ENCODE peak calls at places on chromosomes 13 and 19, in five cellular contexts. E is GM04504; H is HEK293T; U is iPS-NIHi11; W is activated CD8-positive, alpha-beta memory T cell treated with anti-CD3 and anti-CD28 coated beads for 1 hour. P is an unnamed sample.

GRCh38 chr13:29786698-29787097 is 63.7 kb downstream of the UBL3 start:
- DNase-seq in E (no peak), H (no peak), U (no peak), W (no peak), P (no peak)

GRCh38 chr19:45140144-45140503 is 20.7 kb downstream of the NKPD1 start:
- DNase-seq in E (no peak), H (no peak), U (no peak), W (no peak), P (no peak)

GRCh38 chr13:102679449-102680132 is 15.3 kb downstream of the METTL21C start:
- DNase-seq in E (no peak), H (no peak), U (no peak), W (no peak), P (no peak)

GRCh38 chr19:10270616-10271394 is at the start of gene ICAM1:
- DNase-seq in E (no peak), H (no peak), U (peak), W (peak), P (peak)

GRCh38 chr13:111258637-111259036 is 61.8 kb upstream of the TEX29 start:
- DNase-seq in E (no peak), H (no peak), U (no peak), W (no peak), P (no peak)

GRCh38 chr13:24208314-24208713 is 47.8 kb downstream of the SPATA13 start:
- DNase-seq in E (peak), H (no peak), U (no peak), W (no peak), P (no peak)

GRCh38 chr13:20439261-20439660 is 86.4 kb downstream of the CRYL1 start:
- DNase-seq in E (no peak), H (no peak), U (no peak), W (no peak), P (no peak)

GRCh38 chr19:16938211-16938610 is 49.4 kb downstream of the F2RL3 start:
- DNase-seq in E (no peak), H (no peak), U (no peak), W (no peak), P (no peak)

GRCh38 chr13:93805736-93806135 is 579.1 kb downstream of the GPC6 start:
- DNase-seq in E (no peak), H (no peak), U (no peak), W (no peak), P (peak)

GRCh38 chr13:61036715-61037114 is 378.9 kb downstream of the PCDH20 start:
- DNase-seq in E (no peak), H (no peak), U (no peak), W (no peak), P (no peak)

GRCh38 chr13:95269756-95270155 is 31.5 kb downstream of the ABCC4 start:
- DNase-seq in E (no peak), H (no peak), U (no peak), W (no peak), P (no peak)

GRCh38 chr13:93118081-93118615 is 108.5 kb upstream of the GPC6 start:
- DNase-seq in E (no peak), H (no peak), U (no peak), W (no peak), P (no peak)

GRCh38 chr13:43805681-43806128 is 18.9 kb upstream of the ENOX1 start:
- DNase-seq in E (no peak), H (no peak), U (no peak), W (no peak), P (no peak)

GRCh38 chr13:39856714-39857113 is 201.3 kb downstream of the COG6 start:
- DNase-seq in E (no peak), H (no peak), U (no peak), W (no peak), P (no peak)

GRCh38 chr19:18086590-18087138 is at the start of gene IL12RB1:
- DNase-seq in E (no peak), H (no peak), U (no peak), W (no peak), P (no peak)

GRCh38 chr13:46124967-46125933 is 20.4 kb upstream of the CPB2 start:
- DNase-seq in E (peak), H (no peak), U (no peak), W (no peak), P (no peak)

GRCh38 chr19:51323481-51323891 is 12.0 kb downstream of the IGLON5 start:
- DNase-seq in E (no peak), H (no peak), U (no peak), W (no peak), P (no peak)

GRCh38 chr13:75415720-75416119 is 66.2 kb downstream of the TBC1D4 start:
- DNase-seq in E (peak), H (no peak), U (no peak), W (no peak), P (no peak)

GRCh38 chr13:48221301-48222190 is 11.5 kb upstream of the ITM2B start:
- DNase-seq in E (no peak), H (no peak), U (no peak), W (no peak), P (no peak)

GRCh38 chr13:42715909-42716308 is 65.5 kb upstream of the FAM216B start:
- DNase-seq in E (no peak), H (no peak), U (no peak), W (no peak), P (no peak)

P was measured in HAP-1.